ENCODE peak calls at places on chromosomes 7 and 10, in ten cellular contexts. R is HFF-Myc; Z is activated T-helper 1 cell treated with Interleukin-2 at 50 U/mL for 16 hours; X is hypothalamus; T is A549; Q is AG08396; L is DMS79; F is stimulated activated CD4-positive, alpha-beta T cell treated with anti-CD3 and anti-CD28 coated beads, Interleukin-1b, Interleukin-23, amount 100 ng/mL, for 1 hour; G is BJ; M is hepatic stellate cell. V is an unnamed sample.

GRCh38 chr7:155038335-155038734 is 31.8 kb upstream of the HTR5A start:
- DNase-seq in T (no peak), Q (no peak), F (no peak), X (no peak), M (no peak), L (no peak), R (no peak), G (no peak), Z (no peak), V (no peak)

GRCh38 chr7:32020760-32021159 is 49.4 kb downstream of the PDE1C start:
- DNase-seq in R (no peak), F (no peak), T (no peak), Z (no peak), L (no peak), G (no peak), X (no peak), Q (no peak), M (no peak), V (no peak)

GRCh38 chr10:101214446-101215396 is 14.5 kb downstream of the LBX1 start:
- DNase-seq in L (peak; percentile 34), Q (peak; percentile 78), X (peak; percentile 5), R (no peak), Z (peak; percentile 58), M (no peak), G (no peak), T (peak; percentile 74), F (peak; percentile 76), V (no peak)

GRCh38 chr7:12637819-12638592 is 49.4 kb upstream of the ARL4A start:
- DNase-seq in L (no peak), X (no peak), Q (no peak), F (no peak), T (no peak), G (no peak), Z (no peak), M (no peak), R (no peak), V (no peak)

GRCh38 chr10:62231371-62231770 is 37.3 kb downstream of the RTKN2 start:
- DNase-seq in Z (no peak), X (no peak), Q (peak; percentile 33), F (no peak), L (no peak), T (peak; percentile 36), M (peak; percentile 41), G (peak; percentile 82), R (no peak), V (no peak)

GRCh38 chr10:129233351-129234148 is 233.5 kb upstream of the MGMT start:
- DNase-seq in F (no peak), G (no peak), Z (no peak), M (no peak), Q (no peak), L (no peak), X (no peak), T (no peak), R (no peak), V (no peak)

GRCh38 chr10:95755511-95756004 is 405 bp upstream of the ENTPD1 start:
- DNase-seq in Q (no peak), Z (no peak), R (no peak), F (no peak), G (no peak), M (no peak), X (peak; percentile 2), L (no peak), T (peak; percentile 31), V (no peak)

GRCh38 chr10:48685731-48686130 is 1.1 kb downstream of the WDFY4 start:
- DNase-seq in Z (no peak), X (no peak), L (no peak), T (no peak), M (no peak), Q (no peak), F (no peak), R (no peak), G (no peak), V (no peak)

GRCh38 chr7:148787571-148788295 is 89.0 kb downstream of the CUL1 start:
- DNase-seq in R (no peak), Z (no peak), G (no peak), Q (no peak), M (no peak), L (no peak), X (no peak), F (no peak), T (no peak), V (no peak)

GRCh38 chr10:87845624-87846377 is 17.5 kb downstream of the KLLN start:
- DNase-seq in X (no peak), Q (peak; percentile 23), T (peak; percentile 94), R (no peak), L (no peak), M (no peak), Z (no peak), G (peak; percentile 53), F (no peak), V (no peak)

GRCh38 chr7:155804897-155805825 is 7.1 kb downstream of the SHH start:
- DNase-seq in T (peak; percentile 83), Z (peak; percentile 13), Q (peak; percentile 91), R (no peak), X (peak; percentile 21), L (peak; percentile 55), M (peak; percentile 89), F (peak; percentile 43), G (no peak), V (peak; percentile 81)

GRCh38 chr7:38411404-38411803 is 138.0 kb upstream of the TARP start:
- DNase-seq in R (no peak), T (peak; percentile 48), X (no peak), F (peak; percentile 2), Z (no peak), L (no peak), M (no peak), Q (no peak), G (no peak), V (no peak)

GRCh38 chr10:106410331-106410730 is 754.2 kb downstream of the SORCS1 start:
- DNase-seq in G (no peak), Q (no peak), R (no peak), T (no peak), X (no peak), M (no peak), Z (no peak), F (no peak), L (no peak), V (no peak)

GRCh38 chr10:59279476-59279875 is 82.9 kb downstream of the FAM13C start:
- DNase-seq in Q (no peak), G (no peak), R (no peak), M (no peak), Z (no peak), T (no peak), L (no peak), X (no peak), F (no peak), V (no peak)

GRCh38 chr10:48603421-48604038 is 1.3 kb downstream of the ARHGAP22 start:
- DNase-seq in X (no peak), L (no peak), G (no peak), R (no peak), T (no peak), Q (no peak), M (no peak), Z (no peak), F (no peak), V (no peak)

GRCh38 chr7:102991077-102991539 is 78.3 kb downstream of the LRRC17 start:
- DNase-seq in Z (no peak), R (no peak), Q (no peak), T (peak; percentile 4), F (no peak), M (no peak), L (no peak), X (no peak), G (no peak), V (no peak)

GRCh38 chr7:19107392-19108147 is 9.9 kb downstream of the TWIST1 start:
- DNase-seq in T (no peak), Z (no peak), F (no peak), M (peak; percentile 57), G (no peak), L (no peak), Q (peak; percentile 33), R (no peak), X (no peak), V (no peak)

GRCh38 chr10:130769146-130770017 is 542.1 kb downstream of the TCERG1L start:
- DNase-seq in F (no peak), R (no peak), Q (no peak), G (no peak), Z (no peak), X (no peak), L (no peak), M (no peak), T (no peak), V (no peak)

GRCh38 chr10:87803328-87803727 is 14.7 kb downstream of the ATAD1 start:
- DNase-seq in X (no peak), L (no peak), G (no peak), Q (no peak), F (no peak), R (no peak), T (no peak), M (no peak), Z (no peak), V (no peak)

GRCh38 chr10:10222288-10222945 is 795.3 kb upstream of the CELF2 start:
- DNase-seq in F (no peak), X (no peak), G (no peak), M (no peak), T (no peak), L (no peak), R (no peak), Q (no peak), Z (no peak), V (no peak)